ENCODE peak calls at places on chromosomes 11 and 22, in five cellular contexts. U is body of pancreas, Z is gastrocnemius medialis, O is HCT116, B is upper lobe of right lung. S is an unnamed sample.

GRCh38 chr22:45426387-45426786 is 12.9 kb downstream of the RIBC2 start:
- DNase-seq in U (no peak), Z (no peak), B (peak), O (no peak), S (no peak)

GRCh38 chr11:117072517-117073218 is 25.6 kb downstream of the SIK3 start:
- DNase-seq in U (no peak), O (peak), B (no peak), Z (no peak), S (no peak)

GRCh38 chr22:44701824-44702478 is at the start of gene PRR5:
- DNase-seq in U (peak), O (peak), B (peak), Z (peak), S (peak)

GRCh38 chr22:38751422-38752346 is 4.1 kb downstream of the SUN2 start:
- DNase-seq in B (peak), Z (peak), O (no peak), U (no peak), S (peak)

GRCh38 chr11:33172996-33173395 is 11.7 kb upstream of the CSTF3 start:
- DNase-seq in Z (peak), O (no peak), B (no peak), U (no peak), S (no peak)

GRCh38 chr11:83648610-83649467 is 362.7 kb upstream of the CCDC90B start:
- DNase-seq in O (no peak), B (no peak), Z (no peak), U (no peak), S (no peak)

GRCh38 chr11:78244546-78245315 is 56.0 kb downstream of the USP35 start:
- DNase-seq in U (no peak), B (no peak), Z (no peak), O (no peak), S (no peak)

GRCh38 chr11:124894606-124895430 is 2.8 kb downstream of the ROBO4 start:
- DNase-seq in O (no peak), U (no peak), Z (no peak), B (no peak), S (no peak)

GRCh38 chr11:106276859-106277436 is 199.5 kb downstream of the AASDHPPT start:
- DNase-seq in U (no peak), Z (no peak), B (no peak), O (no peak), S (no peak)

GRCh38 chr22:39236321-39237275 is 8.2 kb downstream of the PDGFB start:
- DNase-seq in O (no peak), B (no peak), U (no peak), Z (peak), S (peak)

GRCh38 chr11:113401718-113402117 is 14.1 kb downstream of the ANKK1 start:
- DNase-seq in Z (peak), B (peak), O (peak), U (peak), S (peak)

GRCh38 chr11:18312012-18312411 is 9.9 kb downstream of the HPS5 start:
- DNase-seq in O (no peak), B (no peak), U (no peak), Z (no peak), S (no peak)

GRCh38 chr11:18315893-18316292 is 6.0 kb downstream of the HPS5 start:
- DNase-seq in U (no peak), O (no peak), B (no peak), Z (no peak), S (no peak)

GRCh38 chr11:18312663-18313420 is 9.1 kb downstream of the HPS5 start:
- DNase-seq in Z (no peak), O (no peak), B (no peak), U (no peak), S (no peak)

GRCh38 chr11:18314794-18315523 is 7.0 kb downstream of the HPS5 start:
- DNase-seq in O (no peak), U (no peak), B (no peak), Z (no peak), S (no peak)

DNA sequence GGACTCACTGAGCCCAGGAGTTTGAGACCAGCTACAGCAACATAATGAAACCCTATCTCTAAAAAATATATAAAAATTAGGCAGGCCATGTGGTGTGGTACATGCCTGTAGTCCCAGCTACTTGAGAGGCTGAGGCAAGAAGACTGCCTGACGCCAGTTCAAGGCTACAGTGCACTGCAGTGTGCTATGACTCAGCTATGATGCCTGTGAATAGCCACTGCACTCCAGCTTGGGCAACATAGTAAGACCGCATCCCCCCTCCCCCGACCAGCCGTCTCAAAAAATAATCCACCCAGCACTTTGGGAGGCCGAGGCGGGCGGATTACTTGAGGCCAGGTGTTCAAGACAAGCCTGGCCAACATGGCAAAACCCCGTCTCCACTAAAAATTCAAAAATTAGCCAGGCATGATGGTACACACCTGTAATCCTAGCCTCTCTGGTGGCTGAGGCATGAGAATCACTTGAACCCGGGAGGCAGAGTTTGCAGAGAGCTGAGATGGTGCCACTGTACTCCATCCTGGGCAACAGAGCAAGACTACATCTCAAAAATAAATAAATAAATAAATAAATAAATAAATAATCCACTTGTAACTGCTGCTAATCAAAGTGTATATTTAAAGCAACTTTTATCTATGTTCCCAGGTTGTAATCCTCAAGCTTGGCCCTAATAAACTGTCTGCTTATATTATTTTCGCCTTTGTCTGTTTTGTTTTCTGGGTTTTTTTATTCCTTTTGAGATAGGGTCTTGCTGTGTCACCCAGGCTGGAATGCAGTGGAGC is 7.8 kb downstream of the HPS5 start:
- DNase-seq in O (no peak), Z (no peak), B (no peak), U (no peak), S (no peak)
- H3K27ac ChIP-seq in O (no peak), Z (no peak), B (no peak), U (no peak), S (peak)

GRCh38 chr11:66293352-66293751 is 1.7 kb downstream of the TMEM151A start:
- DNase-seq in Z (no peak), B (no peak), U (no peak), O (no peak), S (no peak)

GRCh38 chr11:66291303-66291705 is 390 bp upstream of the TMEM151A start:
- DNase-seq in Z (no peak), U (no peak), B (no peak), O (no peak), S (no peak)

GRCh38 chr11:66290332-66290629 is 1.3 kb upstream of the YIF1A start:
- DNase-seq in U (no peak), O (no peak), Z (no peak), B (no peak), S (no peak)

GRCh38 chr11:66292543-66293332 is 1.0 kb downstream of the TMEM151A start:
- DNase-seq in U (no peak), B (no peak), O (no peak), Z (no peak), S (no peak)

DNA sequence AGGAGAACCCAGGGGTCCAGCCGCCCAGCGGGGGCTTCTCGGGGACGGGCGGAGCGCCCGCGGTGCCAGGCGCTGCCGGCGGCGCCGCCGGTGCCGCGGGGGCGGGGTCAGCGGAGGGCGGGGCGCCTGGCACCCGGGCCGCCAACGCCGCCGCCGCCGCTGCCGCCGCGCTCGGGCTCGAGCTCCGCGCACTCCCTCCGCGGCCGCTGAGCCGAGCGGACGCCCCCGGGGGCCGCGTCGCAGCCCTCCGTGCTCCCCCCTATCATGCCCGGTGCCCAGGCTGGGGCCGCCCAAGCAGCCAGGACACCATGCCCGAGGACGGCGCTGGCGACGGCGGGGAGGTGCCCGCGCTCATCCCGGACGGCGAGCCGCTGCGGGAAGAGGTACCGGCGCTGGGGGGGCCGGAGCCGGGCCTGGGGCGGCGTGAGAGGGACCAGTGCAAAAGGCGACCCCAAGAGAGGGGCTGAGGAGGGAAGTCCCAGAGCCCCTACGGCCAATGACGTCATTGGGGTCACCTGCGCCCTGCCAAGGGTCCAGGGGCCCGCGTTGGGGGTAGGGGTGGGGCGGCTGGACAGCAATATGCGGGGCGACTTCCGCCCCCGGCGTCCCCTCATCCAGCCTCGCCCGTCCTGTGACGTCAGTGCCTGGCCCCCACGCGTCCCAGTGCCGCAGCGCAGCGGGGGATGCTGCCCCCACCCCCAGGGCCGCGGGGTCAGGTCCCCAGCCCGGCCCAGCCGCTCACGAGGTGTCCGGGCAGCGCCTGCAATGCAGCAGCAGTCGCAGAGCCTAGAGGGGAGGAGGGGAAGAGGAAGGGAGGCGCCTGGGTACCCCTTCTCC is at the start of gene TMEM151A:
- DNase-seq in B (no peak), O (no peak), Z (no peak), U (peak), S (no peak)
- H3K4me3 ChIP-seq in B (peak), O (peak), Z (peak), U (peak), S (peak)

DNA sequence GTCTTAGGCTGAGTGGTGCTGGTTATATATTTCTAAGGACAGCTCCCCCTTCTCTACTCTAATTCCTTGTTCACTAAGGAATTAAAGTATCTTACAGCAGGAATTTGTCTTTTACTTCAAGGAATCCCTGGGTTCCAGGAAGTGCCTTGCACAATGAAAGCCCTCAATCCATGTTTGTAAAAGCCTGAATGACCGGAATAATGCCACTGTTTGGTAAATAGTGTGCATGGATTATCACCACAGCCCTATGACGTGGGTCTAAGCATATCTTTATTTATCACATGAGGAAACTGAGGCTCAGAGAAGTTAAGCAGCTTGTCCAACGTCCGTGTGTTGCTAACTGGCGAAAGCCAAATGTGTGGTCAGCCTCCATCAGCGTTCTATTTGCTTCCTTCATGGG is 135.7 kb upstream of the NAV2 start:
- DNase-seq in O (no peak), B (no peak), U (no peak), Z (no peak), S (no peak)
- H3K27ac ChIP-seq in O (no peak), B (peak), U (peak), Z (peak), S (peak)

GRCh38 chr22:50303848-50304527 is 3.5 kb downstream of the PLXNB2 start:
- DNase-seq in Z (peak), B (peak), U (peak), O (no peak), S (peak)

GRCh38 chr22:50305658-50306566 is 1.5 kb downstream of the PLXNB2 start:
- DNase-seq in U (peak), Z (peak), O (peak), B (peak), S (peak)

GRCh38 chr22:50303515-50303847 is 4.0 kb downstream of the PLXNB2 start:
- DNase-seq in B (no peak), Z (no peak), U (no peak), O (no peak), S (no peak)

GRCh38 chr22:50305393-50305657 is 2.1 kb downstream of the PLXNB2 start:
- DNase-seq in Z (no peak), U (no peak), B (no peak), O (no peak), S (no peak)

DNA sequence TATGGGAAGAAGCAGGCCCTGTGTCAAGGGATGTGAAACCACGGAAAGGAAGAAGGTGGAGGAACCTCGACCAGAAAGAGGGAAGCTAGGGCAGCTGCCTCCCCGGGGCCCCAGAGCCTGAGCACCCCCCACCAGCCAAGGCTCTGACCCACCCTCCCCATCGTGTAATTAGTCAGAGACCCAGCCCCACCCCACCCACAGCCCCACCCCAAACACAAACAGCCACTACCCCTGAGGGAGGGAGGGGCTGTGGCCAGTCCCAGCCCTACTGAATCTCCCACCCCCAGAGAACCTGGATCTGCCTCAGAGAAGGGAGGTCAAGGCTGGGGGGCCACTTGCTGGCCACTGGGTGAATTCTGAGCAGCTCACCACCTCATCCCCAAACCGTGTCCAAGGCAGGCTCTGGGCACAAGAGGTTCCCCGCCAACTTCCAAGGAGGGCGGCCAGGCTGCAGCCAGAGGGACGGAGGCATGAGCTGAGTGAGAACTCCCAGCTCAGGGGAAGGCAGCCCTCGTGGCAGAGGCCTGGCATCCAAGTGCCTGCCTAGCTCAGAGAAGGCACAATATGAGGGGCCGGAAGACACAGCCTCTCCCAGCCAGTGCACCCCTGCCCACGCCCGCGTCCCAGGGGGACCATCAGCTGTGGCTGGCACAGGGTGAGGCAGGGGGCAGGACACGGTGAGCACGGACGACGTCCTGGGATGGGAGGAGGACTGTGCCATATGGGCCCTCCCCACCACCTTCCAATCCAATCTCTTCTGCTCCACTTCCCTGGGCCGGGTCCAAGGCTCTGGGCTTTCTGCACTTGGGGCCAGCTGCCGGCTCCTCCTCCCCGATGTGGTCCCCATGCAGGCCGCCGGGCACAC is 2.7 kb downstream of the PLXNB2 start:
- DNase-seq in O (no peak), B (peak), U (no peak), Z (peak), S (peak)
- H3K4me3 ChIP-seq in O (peak), B (peak), U (no peak), Z (no peak), S (no peak)

GRCh38 chr22:21012446-21013407 is 2.2 kb upstream of the P2RX6 start:
- DNase-seq in Z (no peak), O (no peak), B (no peak), U (no peak), S (no peak)
- H3K27ac ChIP-seq in Z (no peak), O (no peak), B (no peak), U (no peak), S (no peak)

GRCh38 chr11:48002565-48002964 is 22.2 kb downstream of the PTPRJ start:
- DNase-seq in O (no peak), U (no peak), Z (no peak), B (no peak), S (peak)

GRCh38 chr11:48005133-48005532 is 24.8 kb downstream of the PTPRJ start:
- DNase-seq in U (no peak), B (no peak), Z (no peak), O (no peak), S (peak)

GRCh38 chr11:48004456-48004855 is 24.1 kb downstream of the PTPRJ start:
- DNase-seq in O (no peak), U (no peak), Z (no peak), B (no peak), S (no peak)

GRCh38 chr11:48005878-48006277 is 25.5 kb downstream of the PTPRJ start:
- DNase-seq in Z (no peak), U (no peak), O (no peak), B (no peak), S (peak)

GRCh38 chr11:48003926-48004325 is 23.6 kb downstream of the PTPRJ start:
- DNase-seq in U (no peak), B (no peak), O (no peak), Z (no peak), S (no peak)
- H3K4me3 ChIP-seq in U (no peak), B (no peak), O (no peak), Z (no peak), S (no peak)